ENCODE peak calls at places on chromosomes 1 and 21, in nine cellular contexts. B, U, S, V, M, X, Z, G and R are unnamed samples.

GRCh38 chr1:67339623-67340343 is 32.1 kb downstream of the IL12RB2 start:
- DNase-seq in B (peak), U (peak), S (no peak), V (peak), M (peak), X (no peak), Z (no peak), G (peak), R (no peak)

GRCh38 chr21:46581780-46582307 is 23.0 kb downstream of the S100B start:
- DNase-seq in B (no peak), U (no peak), S (no peak), V (no peak), M (no peak), X (no peak), Z (no peak), G (no peak), R (no peak)

GRCh38 chr1:182415789-182416188 is 15.3 kb upstream of the TEDDM1 start:
- DNase-seq in B (no peak), U (no peak), S (no peak), V (no peak), M (no peak), X (no peak), Z (no peak), G (no peak), R (no peak)

GRCh38 chr1:9302745-9303524 is 10.2 kb downstream of the SPSB1 start:
- DNase-seq in B (peak), U (peak), S (no peak), V (peak), M (no peak), X (no peak), Z (no peak), G (peak), R (no peak)

GRCh38 chr1:1069711-1070676 is 4.1 kb downstream of the RNF223 start:
- DNase-seq in B (no peak), U (peak), S (no peak), V (no peak), M (no peak), X (no peak), Z (no peak), G (no peak), R (no peak)

GRCh38 chr1:40630488-40631223 is 34.8 kb downstream of the RIMS3 start:
- DNase-seq in B (peak), U (no peak), S (no peak), V (no peak), M (no peak), X (no peak), Z (peak), G (peak), R (no peak)

GRCh38 chr1:210416049-210416448 is 87.3 kb downstream of the HHAT start:
- DNase-seq in B (no peak), U (no peak), S (no peak), V (no peak), M (no peak), X (no peak), Z (no peak), G (no peak), R (no peak)

GRCh38 chr1:6471086-6471841 is 5.3 kb upstream of the TNFRSF25 start:
- DNase-seq in B (no peak), U (no peak), S (no peak), V (no peak), M (no peak), X (no peak), Z (no peak), G (no peak), R (no peak)

GRCh38 chr1:41135196-41135947 is 106.7 kb downstream of the SCMH1 start:
- DNase-seq in B (no peak), U (no peak), S (no peak), V (no peak), M (no peak), X (no peak), Z (no peak), G (no peak), R (no peak)

GRCh38 chr21:28513450-28513849 is 479.2 kb downstream of the LTN1 start:
- DNase-seq in B (peak), U (no peak), S (no peak), V (no peak), M (no peak), X (no peak), Z (no peak), G (no peak), R (no peak)

GRCh38 chr1:169483500-169483966 is 2.2 kb downstream of the SLC19A2 start:
- DNase-seq in B (peak), U (no peak), S (no peak), V (no peak), M (peak), X (peak), Z (no peak), G (no peak), R (peak)

GRCh38 chr1:193558491-193559028 is 372.1 kb upstream of the B3GALT2 start:
- DNase-seq in B (peak), U (peak), S (no peak), V (peak), M (peak), X (peak), Z (no peak), G (peak), R (no peak)

GRCh38 chr1:199182151-199182843 is 543.5 kb downstream of the PTPRC start:
- DNase-seq in B (peak), U (no peak), S (no peak), V (no peak), M (no peak), X (no peak), Z (no peak), G (no peak), R (no peak)

GRCh38 chr1:84247425-84248220 is 53.9 kb upstream of the SAMD13 start:
- DNase-seq in B (peak), U (peak), S (no peak), V (no peak), M (no peak), X (no peak), Z (no peak), G (peak), R (peak)

GRCh38 chr1:93196591-93196990 is 16.1 kb downstream of the CCDC18 start:
- DNase-seq in B (no peak), U (no peak), S (no peak), V (no peak), M (no peak), X (no peak), Z (no peak), G (no peak), R (no peak)

GRCh38 chr1:23352096-23352695 is 8.1 kb upstream of the HNRNPR start:
- DNase-seq in B (no peak), U (no peak), S (no peak), V (no peak), M (no peak), X (no peak), Z (no peak), G (no peak), R (no peak)

GRCh38 chr1:32014199-32014936 is 700 bp downstream of the KHDRBS1 start:
- DNase-seq in B (peak), U (peak), S (no peak), V (no peak), M (no peak), X (peak), Z (peak), G (peak), R (no peak)

GRCh38 chr1:67749844-67750689 is 65.1 kb downstream of the GADD45A start:
- DNase-seq in B (peak), U (peak), S (no peak), V (peak), M (peak), X (peak), Z (no peak), G (peak), R (no peak)

GRCh38 chr1:3319874-3320245 is 134.6 kb upstream of the ARHGEF16 start:
- DNase-seq in B (peak), U (peak), S (no peak), V (no peak), M (no peak), X (peak), Z (no peak), G (peak), R (peak)

GRCh38 chr1:6348511-6349191 is 44.9 kb downstream of the ACOT7 start:
- DNase-seq in B (peak), U (peak), S (no peak), V (no peak), M (no peak), X (no peak), Z (no peak), G (peak), R (no peak)

GRCh38 chr1:5977494-5978444 is 14.5 kb downstream of the NPHP4 start:
- DNase-seq in B (no peak), U (no peak), S (no peak), V (no peak), M (no peak), X (no peak), Z (no peak), G (no peak), R (no peak)

GRCh38 chr21:45887121-45887611 is 94.4 kb upstream of the COL6A1 start:
- DNase-seq in B (no peak), U (no peak), S (no peak), V (no peak), M (no peak), X (no peak), Z (peak), G (no peak), R (no peak)

GRCh38 chr1:3275471-3276340 is 178.8 kb upstream of the ARHGEF16 start:
- DNase-seq in B (peak), U (no peak), S (no peak), V (no peak), M (no peak), X (no peak), Z (no peak), G (no peak), R (no peak)

GRCh38 chr1:20259646-20260045 is 31.0 kb upstream of the VWA5B1 start:
- DNase-seq in B (no peak), U (no peak), S (no peak), V (no peak), M (no peak), X (no peak), Z (peak), G (no peak), R (no peak)

GRCh38 chr1:32349211-32349708 is 13.0 kb downstream of the FAM229A start:
- DNase-seq in B (no peak), U (no peak), S (no peak), V (peak), M (no peak), X (no peak), Z (no peak), G (no peak), R (no peak)

GRCh38 chr1:7752512-7753417 is 18.3 kb upstream of the VAMP3 start:
- DNase-seq in B (peak), U (peak), S (no peak), V (peak), M (peak), X (peak), Z (peak), G (peak), R (peak)

GRCh38 chr1:10710489-10710888 is 86.0 kb downstream of the CASZ1 start:
- DNase-seq in B (no peak), U (no peak), S (no peak), V (no peak), M (no peak), X (no peak), Z (no peak), G (no peak), R (peak)

GRCh38 chr1:1080951-1081310 is 6.8 kb upstream of the RNF223 start:
- DNase-seq in B (no peak), U (no peak), S (no peak), V (no peak), M (no peak), X (peak), Z (no peak), G (no peak), R (no peak)

GRCh38 chr21:31862078-31862477 is 10.7 kb upstream of the HUNK start:
- DNase-seq in B (no peak), U (no peak), S (no peak), V (no peak), M (no peak), X (no peak), Z (no peak), G (no peak), R (no peak)

GRCh38 chr1:94676686-94677085 is 135.1 kb upstream of the F3 start:
- DNase-seq in B (no peak), U (no peak), S (no peak), V (no peak), M (peak), X (no peak), Z (no peak), G (no peak), R (no peak)

GRCh38 chr1:164777518-164777917 is 218.5 kb downstream of the PBX1 start:
- DNase-seq in B (no peak), U (no peak), S (no peak), V (no peak), M (no peak), X (no peak), Z (no peak), G (no peak), R (no peak)

GRCh38 chr1:168876830-168877229 is 147.8 kb upstream of the DPT start:
- DNase-seq in B (no peak), U (no peak), S (no peak), V (no peak), M (no peak), X (no peak), Z (no peak), G (no peak), R (no peak)

GRCh38 chr1:201375169-201375568 is 2.3 kb downstream of the TNNT2 start:
- DNase-seq in B (no peak), U (no peak), S (no peak), V (no peak), M (no peak), X (no peak), Z (no peak), G (no peak), R (no peak)
- TF ChIP-seq CTCF in B (peak), U (no peak), S (no peak), V (peak), M (peak), X (no peak), Z (no peak), G (no peak), R (peak)

GRCh38 chr1:154969741-154970452 is 650 bp downstream of the SHC1 start:
- DNase-seq in B (no peak), U (no peak), S (no peak), V (no peak), M (no peak), X (peak), Z (no peak), G (no peak), R (no peak)

GRCh38 chr1:154969246-154969645 is 1.3 kb downstream of the SHC1 start:
- DNase-seq in B (no peak), U (no peak), S (no peak), V (no peak), M (no peak), X (no peak), Z (no peak), G (no peak), R (no peak)

GRCh38 chr1:154968731-154969130 is 1.8 kb downstream of the SHC1 start:
- DNase-seq in B (no peak), U (no peak), S (no peak), V (no peak), M (no peak), X (no peak), Z (no peak), G (no peak), R (no peak)

GRCh38 chr1:154966111-154966510 is 4.4 kb downstream of the SHC1 start:
- DNase-seq in B (no peak), U (no peak), S (no peak), V (no peak), M (no peak), X (no peak), Z (no peak), G (no peak), R (no peak)

DNA sequence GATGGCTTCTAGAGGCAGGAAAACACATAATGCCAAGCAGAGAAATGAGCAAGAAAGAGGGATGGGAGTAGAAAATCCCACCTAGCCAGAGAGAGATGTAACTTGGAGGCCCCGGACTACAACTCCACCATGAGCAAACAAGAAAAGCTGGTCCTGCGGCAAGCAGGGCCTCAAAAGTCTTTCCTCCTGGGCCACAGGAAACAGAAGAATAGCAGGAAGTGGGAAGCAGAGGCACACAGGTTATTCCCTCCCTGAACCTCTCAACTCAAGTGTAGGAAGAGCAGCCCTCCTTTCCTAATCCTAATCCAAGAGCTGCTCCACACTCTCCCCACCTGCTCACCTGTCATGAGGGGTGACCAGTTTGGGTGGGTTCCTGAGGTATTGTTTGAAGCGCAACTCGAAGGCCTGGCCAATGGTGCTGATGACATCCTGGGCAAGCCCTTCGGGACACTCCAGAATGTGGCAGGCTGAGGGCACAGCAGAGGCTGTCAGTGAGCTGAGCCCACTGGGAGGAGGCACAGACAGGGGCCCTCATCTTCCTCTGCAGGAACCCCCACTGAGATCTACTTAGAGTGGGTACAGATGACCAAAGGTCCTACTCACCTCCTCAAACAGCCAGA is 3.1 kb downstream of the SHC1 start:
- DNase-seq in B (no peak), U (no peak), S (no peak), V (no peak), M (no peak), X (no peak), Z (no peak), G (no peak), R (no peak)
- H3K4me3 ChIP-seq in B (peak), U (no peak), S (no peak), V (no peak), M (no peak), X (no peak), Z (no peak), G (no peak), R (no peak)

DNA sequence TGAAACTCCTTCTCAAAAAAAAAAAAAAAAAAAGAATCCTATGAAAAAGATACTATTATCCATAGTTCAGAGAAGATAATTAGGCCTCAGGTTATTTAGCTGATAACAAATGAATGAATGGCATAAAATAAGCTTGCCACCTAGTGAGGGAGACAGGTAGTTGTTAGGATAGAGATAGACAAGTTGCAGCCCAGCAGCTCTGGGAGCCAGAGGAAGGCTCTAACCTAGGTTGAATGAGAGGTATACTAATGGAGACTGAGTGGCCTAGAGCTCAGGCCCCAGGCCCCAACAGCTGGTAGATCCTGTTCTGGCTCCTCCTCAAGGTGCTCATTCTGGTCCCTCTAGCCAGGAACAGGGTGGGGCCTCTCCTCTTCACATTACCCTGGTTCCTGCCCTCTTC is 20.6 kb upstream of the RSPO1 start:
- DNase-seq in B (no peak), U (no peak), S (no peak), V (no peak), M (no peak), X (no peak), Z (no peak), G (no peak), R (no peak)
- TF ChIP-seq CTCF in B (no peak), U (no peak), S (no peak), V (no peak), M (no peak), X (no peak), Z (no peak), G (no peak), R (peak)

DNA sequence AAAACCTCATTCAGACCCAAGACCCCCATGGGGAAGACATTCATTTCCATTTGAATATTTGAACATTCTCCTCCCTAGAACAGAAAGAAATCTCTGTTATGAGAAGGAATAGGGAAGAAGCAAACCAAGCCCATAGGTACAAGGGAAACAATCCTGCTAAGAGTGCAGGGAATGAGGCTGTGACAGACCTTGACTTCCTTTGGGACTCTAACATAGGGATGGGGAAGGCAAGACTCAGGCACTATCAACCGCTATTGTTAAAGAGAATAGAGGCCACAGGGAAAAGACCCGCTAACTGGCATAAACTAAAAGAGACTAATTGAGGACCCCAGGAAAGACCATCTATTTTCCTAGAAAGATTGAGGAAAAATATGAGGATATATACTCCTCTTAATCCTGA is 117.8 kb upstream of the BRINP3 start:
- DNase-seq in B (no peak), U (no peak), S (no peak), V (no peak), M (no peak), X (no peak), Z (no peak), G (no peak), R (no peak)
- H3K4me3 ChIP-seq in B (no peak), U (no peak), S (no peak), V (no peak), M (no peak), X (no peak), Z (no peak), G (no peak), R (no peak)